ENCODE peak calls at places on chromosome 7, in four cellular contexts. O is NCI-H146, L is stromal cell of bone marrow, D is Peyer's patch. P is an unnamed sample.

GRCh38 chr7:29194206-29194593 is 375 bp upstream of the CHN2 start:
- DNase-seq in O (peak; percentile 78), D (peak; percentile 50), L (no peak), P (no peak)

GRCh38 chr7:19181634-19182033 is 36.4 kb upstream of the FERD3L start:
- DNase-seq in D (no peak), L (no peak), O (no peak), P (no peak)

GRCh38 chr7:47937065-47937687 is 11.1 kb downstream of the PKD1L1 start:
- DNase-seq in D (peak; percentile 84), L (no peak), O (peak; percentile 28), P (peak; percentile 78)

GRCh38 chr7:156004265-156005201 is 192.3 kb upstream of the SHH start:
- DNase-seq in L (no peak), D (peak; percentile 33), O (no peak), P (no peak)

GRCh38 chr7:107847168-107847835 is 43.7 kb upstream of the DLD start:
- DNase-seq in L (no peak), D (no peak), O (no peak), P (no peak)

GRCh38 chr7:106485031-106485551 is 175.9 kb downstream of the CCDC71L start:
- DNase-seq in O (no peak), D (no peak), L (peak; percentile 64), P (peak; percentile 44)

GRCh38 chr7:84549409-84549808 is 354.8 kb upstream of the SEMA3A start:
- DNase-seq in O (no peak), D (no peak), L (no peak), P (no peak)

GRCh38 chr7:11207565-11207964 is 233.9 kb downstream of the PHF14 start:
- DNase-seq in D (no peak), L (no peak), O (no peak), P (no peak)

GRCh38 chr7:125878990-125879389 is 949.4 kb upstream of the POT1 start:
- DNase-seq in D (no peak), O (no peak), L (no peak), P (no peak)

GRCh38 chr7:148575640-148576411 is 14.7 kb upstream of the C7orf33 start:
- DNase-seq in D (peak; percentile 89), L (peak; percentile 45), O (peak; percentile 20), P (peak; percentile 41)